ENCODE peak calls at places on chromosomes 16 and 17, in ten cellular contexts. F is stimulated activated CD4-positive, alpha-beta T cell treated with anti-CD3 and anti-CD28 coated beads, Interleukin-1b, Interleukin-23, amount 100 ng/mL, for 24 hours; Z is activated CD8-positive, alpha-beta memory T cell treated with anti-CD3 and anti-CD28 coated beads for 48 hours; U is activated CD8-positive, alpha-beta T cell treated with anti-CD3 and anti-CD28 coated beads, Interleukin-2, amount 10 ng/mL, durations not matched to agents 7 days and 5 days; H is non-pigmented ciliary epithelial cell; J is activated CD4-positive, CD25-positive, alpha-beta regulatory T cell; V is LNCaP clone FGC; I is HT1080; W is fibroblast of pulmonary artery; L is fibroblast of villous mesenchyme. T is an unnamed sample.

GRCh38 chr17:72187544-72187943 is 66.7 kb downstream of the SOX9 start:
- DNase-seq in F (no peak), Z (no peak), U (no peak), H (no peak), J (no peak), V (no peak), I (no peak), W (peak; percentile 82), L (no peak), T (no peak)

GRCh38 chr17:8420041-8420934 is 15.4 kb upstream of the NDEL1 start:
- DNase-seq in F (no peak), Z (no peak), U (no peak), H (no peak), J (no peak), V (peak; percentile 78), I (no peak), W (peak; percentile 83), L (peak; percentile 79), T (peak; percentile 92)

GRCh38 chr17:47763913-47764582 is 31.0 kb downstream of the TBX21 start:
- DNase-seq in F (no peak), Z (no peak), U (no peak), H (no peak), J (no peak), V (no peak), I (peak; percentile 56), W (no peak), L (no peak), T (no peak)

GRCh38 chr17:80722656-80723055 is 178.0 kb downstream of the RPTOR start:
- DNase-seq in F (no peak), Z (no peak), U (no peak), H (no peak), J (no peak), V (no peak), I (no peak), W (no peak), L (no peak), T (no peak)

GRCh38 chr17:9115446-9116265 is 94.3 kb downstream of the NTN1 start:
- DNase-seq in F (peak; percentile 52), Z (peak; percentile 46), U (peak; percentile 70), H (peak; percentile 14), J (no peak), V (no peak), I (peak; percentile 64), W (peak; percentile 41), L (peak; percentile 43), T (peak; percentile 37)

GRCh38 chr16:84648595-84649510 is 542 bp downstream of the KLHL36 start:
- DNase-seq in F (peak; percentile 21), Z (peak; percentile 23), U (peak; percentile 41), H (no peak), J (no peak), V (no peak), I (no peak), W (no peak), L (no peak), T (peak; percentile 25)

GRCh38 chr16:47732122-47732805 is 271.1 kb downstream of the PHKB start:
- DNase-seq in F (no peak), Z (no peak), U (peak; percentile 50), H (peak; percentile 94), J (no peak), V (no peak), I (peak; percentile 97), W (peak; percentile 83), L (peak; percentile 91), T (peak; percentile 95)

GRCh38 chr17:21134559-21134958 is 7.8 kb downstream of the DHRS7B start:
- DNase-seq in F (no peak), Z (no peak), U (no peak), H (no peak), J (no peak), V (no peak), I (no peak), W (no peak), L (no peak), T (no peak)

GRCh38 chr16:31063843-31064611 is 10.0 kb downstream of the ZNF668 start:
- DNase-seq in F (no peak), Z (no peak), U (peak; percentile 59), H (no peak), J (no peak), V (no peak), I (no peak), W (no peak), L (no peak), T (no peak)

GRCh38 chr17:78844301-78845005 is 3.8 kb upstream of the USP36 start:
- DNase-seq in F (no peak), Z (no peak), U (no peak), H (no peak), J (no peak), V (no peak), I (peak; percentile 43), W (peak; percentile 52), L (no peak), T (peak; percentile 27)

GRCh38 chr16:6428861-6429260 is 903.8 kb upstream of the RBFOX1 start:
- DNase-seq in F (no peak), Z (no peak), U (no peak), H (no peak), J (no peak), V (no peak), I (no peak), W (no peak), L (no peak), T (no peak)

GRCh38 chr17:18026408-18026776 is 12.6 kb downstream of the ATPAF2 start:
- DNase-seq in F (no peak), Z (no peak), U (peak; percentile 57), H (peak; percentile 61), J (no peak), V (no peak), I (peak; percentile 67), W (peak; percentile 81), L (peak; percentile 84), T (peak; percentile 97)

GRCh38 chr17:4972752-4973151 is 5.1 kb upstream of the SPAG7 start:
- DNase-seq in F (no peak), Z (no peak), U (no peak), H (no peak), J (no peak), V (no peak), I (no peak), W (no peak), L (no peak), T (no peak)

GRCh38 chr17:69015631-69016030 is 45.1 kb downstream of the ABCA9 start:
- DNase-seq in F (no peak), Z (no peak), U (no peak), H (no peak), J (no peak), V (no peak), I (no peak), W (no peak), L (no peak), T (no peak)

GRCh38 chr17:45946841-45947256 is 52.2 kb upstream of the STH start:
- DNase-seq in F (no peak), Z (no peak), U (no peak), H (no peak), J (no peak), V (no peak), I (no peak), W (peak; percentile 12), L (no peak), T (no peak)

GRCh38 chr16:76346210-76346609 is 69.0 kb downstream of the CNTNAP4 start:
- DNase-seq in F (no peak), Z (no peak), U (no peak), H (no peak), J (no peak), V (no peak), I (no peak), W (no peak), L (no peak), T (no peak)

GRCh38 chr17:19250421-19251141 is 13.4 kb downstream of the EPN2 start:
- DNase-seq in F (no peak), Z (no peak), U (no peak), H (no peak), J (no peak), V (peak; percentile 63), I (no peak), W (no peak), L (no peak), T (no peak)

GRCh38 chr16:88936008-88936912 is 40.7 kb downstream of the CBFA2T3 start:
- DNase-seq in F (no peak), Z (no peak), U (peak; percentile 33), H (no peak), J (no peak), V (no peak), I (no peak), W (no peak), L (peak; percentile 24), T (no peak)

GRCh38 chr16:21598676-21599157 is 660 bp upstream of the METTL9 start:
- DNase-seq in F (no peak), Z (peak; percentile 9), U (no peak), H (no peak), J (peak; percentile 42), V (no peak), I (no peak), W (no peak), L (no peak), T (no peak)

GRCh38 chr17:74749262-74750038 is 1.0 kb downstream of the NHERF1 start:
- DNase-seq in F (peak; percentile 40), Z (no peak), U (peak; percentile 73), H (no peak), J (no peak), V (no peak), I (no peak), W (no peak), L (peak; percentile 58), T (peak; percentile 68)

GRCh38 chr17:73348018-73348823 is 36.4 kb upstream of the CDC42EP4 start:
- DNase-seq in F (no peak), Z (no peak), U (no peak), H (no peak), J (no peak), V (no peak), I (no peak), W (no peak), L (no peak), T (no peak)

GRCh38 chr16:84829168-84829965 is 9.6 kb downstream of the CRISPLD2 start:
- DNase-seq in F (no peak), Z (no peak), U (no peak), H (no peak), J (no peak), V (no peak), I (no peak), W (peak; percentile 77), L (peak; percentile 96), T (peak; percentile 97)

GRCh38 chr17:40602445-40603443 is 37.5 kb upstream of the CCR7 start:
- DNase-seq in F (peak; percentile 73), Z (no peak), U (peak; percentile 78), H (no peak), J (peak; percentile 60), V (no peak), I (no peak), W (no peak), L (peak; percentile 40), T (no peak)

GRCh38 chr17:81455387-81455786 is 57.2 kb downstream of the ACTG1 start:
- DNase-seq in F (no peak), Z (no peak), U (no peak), H (no peak), J (no peak), V (no peak), I (no peak), W (no peak), L (no peak), T (no peak)

GRCh38 chr17:61205931-61206330 is 193.7 kb upstream of the TBX2 start:
- DNase-seq in F (no peak), Z (no peak), U (no peak), H (no peak), J (no peak), V (no peak), I (peak; percentile 18), W (no peak), L (no peak), T (peak; percentile 24)

GRCh38 chr17:80858301-80859003 is 133.2 kb upstream of the CHMP6 start:
- DNase-seq in F (no peak), Z (no peak), U (no peak), H (no peak), J (no peak), V (no peak), I (no peak), W (no peak), L (no peak), T (peak; percentile 8)

GRCh38 chr17:49987681-49988441 is 7.2 kb downstream of the DLX3 start:
- DNase-seq in F (no peak), Z (no peak), U (no peak), H (no peak), J (no peak), V (peak; percentile 69), I (peak; percentile 52), W (no peak), L (no peak), T (peak; percentile 86)

GRCh38 chr16:76265434-76266045 is 11.7 kb upstream of the CNTNAP4 start:
- DNase-seq in F (no peak), Z (no peak), U (peak; percentile 22), H (no peak), J (no peak), V (peak; percentile 27), I (peak; percentile 42), W (peak; percentile 52), L (no peak), T (peak; percentile 12)

T was measured in M059J.